ENCODE peak calls at places on chromosomes 13 and 19, in seven cellular contexts. K, Y, Q, C, X, E and O are unnamed samples.

GRCh38 chr19:18194554-18195238 is 1.7 kb downstream of the MPV17L2 start:
- DNase-seq in C (no peak), Y (no peak), K (no peak), X (no peak), Q (no peak), E (no peak), O (no peak)

GRCh38 chr13:112881656-112882554 is 87.1 kb upstream of the MCF2L start:
- DNase-seq in K (no peak), C (no peak), Q (no peak), X (no peak), Y (no peak), E (no peak), O (no peak)

GRCh38 chr19:40717325-40717879 is 490 bp downstream of the ITPKC start:
- DNase-seq in E (no peak), Q (no peak), C (no peak), K (no peak), Y (no peak), X (no peak), O (no peak)

GRCh38 chr13:108572782-108573211 is 56.6 kb upstream of the MYO16 start:
- DNase-seq in X (no peak), Y (no peak), E (no peak), Q (no peak), C (no peak), K (no peak), O (no peak)

GRCh38 chr19:34313188-34313587 is 51.8 kb upstream of the GPI start:
- DNase-seq in K (no peak), Q (no peak), Y (peak; percentile 73), E (no peak), X (no peak), C (no peak), O (no peak)

GRCh38 chr19:45110811-45111210 is 17.8 kb downstream of the PPP1R37 start:
- DNase-seq in Y (no peak), Q (no peak), C (no peak), K (no peak), E (no peak), X (no peak), O (no peak)

GRCh38 chr19:7507884-7508283 is 8.0 kb upstream of the ZNF358 start:
- DNase-seq in X (no peak), C (no peak), K (peak; percentile 55), Y (peak; percentile 97), E (no peak), Q (no peak), O (no peak)

GRCh38 chr13:72151241-72151640 is 284.2 kb upstream of the DACH1 start:
- DNase-seq in X (no peak), K (no peak), Y (peak; percentile 70), C (no peak), E (no peak), Q (no peak), O (no peak)

GRCh38 chr13:40130871-40131636 is 475.6 kb downstream of the COG6 start:
- DNase-seq in E (no peak), K (no peak), C (no peak), X (no peak), Q (no peak), Y (peak; percentile 76), O (no peak)

GRCh38 chr19:6774821-6775707 is 2.6 kb downstream of the VAV1 start:
- DNase-seq in Q (no peak), X (no peak), K (no peak), Y (no peak), C (no peak), E (peak; percentile 76), O (no peak)

GRCh38 chr19:51784922-51785690 is 9.9 kb upstream of the FPR3 start:
- DNase-seq in C (no peak), Y (peak; percentile 65), K (no peak), X (no peak), Q (no peak), E (no peak), O (no peak)

GRCh38 chr19:2494084-2494446 is 18.1 kb downstream of the GADD45B start:
- DNase-seq in K (no peak), C (no peak), Q (no peak), E (no peak), X (no peak), Y (peak; percentile 82), O (no peak)